ENCODE peak calls at places on chromosomes 16 and 17, in ten cellular contexts. A, Q, W, X, R, D, T, Y, K and U are unnamed samples.

GRCh38 chr17:44987194-44987882 is 19.2 kb upstream of the C1QL1 start:
- DNase-seq in A (no peak), Q (no peak), W (no peak), X (no peak), R (no peak), D (no peak), T (no peak), Y (no peak), K (no peak), U (no peak)

GRCh38 chr17:77570565-77570898 is 388.0 kb upstream of the TNRC6C start:
- DNase-seq in A (no peak), Q (no peak), W (no peak), X (no peak), R (no peak), D (no peak), T (no peak), Y (no peak), K (no peak), U (no peak)

GRCh38 chr17:68290268-68290954 is 516 bp downstream of the SLC16A6 start:
- DNase-seq in A (no peak), Q (no peak), W (peak; percentile 74), X (no peak), R (peak; percentile 68), D (peak; percentile 35), T (no peak), Y (no peak), K (no peak), U (no peak)

GRCh38 chr16:6967796-6968195 is 364.8 kb upstream of the RBFOX1 start:
- DNase-seq in A (no peak), Q (no peak), W (no peak), X (no peak), R (no peak), D (no peak), T (no peak), Y (no peak), K (no peak), U (no peak)

GRCh38 chr16:23101012-23101550 is 48.2 kb downstream of the USP31 start:
- DNase-seq in A (no peak), Q (no peak), W (no peak), X (no peak), R (no peak), D (no peak), T (no peak), Y (no peak), K (no peak), U (no peak)

GRCh38 chr16:83715217-83715920 is 92.4 kb upstream of the HSBP1 start:
- DNase-seq in A (no peak), Q (no peak), W (no peak), X (no peak), R (no peak), D (peak; percentile 89), T (no peak), Y (peak; percentile 61), K (no peak), U (no peak)

GRCh38 chr16:16019488-16019887 is 70.1 kb downstream of the ABCC1 start:
- DNase-seq in A (no peak), Q (no peak), W (no peak), X (peak; percentile 54), R (no peak), D (no peak), T (no peak), Y (no peak), K (no peak), U (no peak)

GRCh38 chr17:45123930-45124796 is 8.2 kb downstream of the PLCD3 start:
- DNase-seq in A (peak; percentile 71), Q (no peak), W (peak; percentile 88), X (peak; percentile 91), R (no peak), D (no peak), T (peak; percentile 89), Y (no peak), K (peak; percentile 81), U (no peak)

GRCh38 chr17:8740486-8740885 is 4.2 kb downstream of the CCDC42 start:
- DNase-seq in A (no peak), Q (no peak), W (peak; percentile 60), X (no peak), R (no peak), D (no peak), T (no peak), Y (no peak), K (no peak), U (no peak)

GRCh38 chr16:74699666-74700065 is 996 bp downstream of the MLKL start:
- DNase-seq in A (no peak), Q (no peak), W (no peak), X (no peak), R (no peak), D (no peak), T (no peak), Y (no peak), K (no peak), U (no peak)

GRCh38 chr17:3846739-3847670 is 959 bp upstream of the NCBP3 start:
- DNase-seq in A (no peak), Q (no peak), W (peak; percentile 43), X (no peak), R (no peak), D (no peak), T (no peak), Y (no peak), K (no peak), U (no peak)

DNA sequence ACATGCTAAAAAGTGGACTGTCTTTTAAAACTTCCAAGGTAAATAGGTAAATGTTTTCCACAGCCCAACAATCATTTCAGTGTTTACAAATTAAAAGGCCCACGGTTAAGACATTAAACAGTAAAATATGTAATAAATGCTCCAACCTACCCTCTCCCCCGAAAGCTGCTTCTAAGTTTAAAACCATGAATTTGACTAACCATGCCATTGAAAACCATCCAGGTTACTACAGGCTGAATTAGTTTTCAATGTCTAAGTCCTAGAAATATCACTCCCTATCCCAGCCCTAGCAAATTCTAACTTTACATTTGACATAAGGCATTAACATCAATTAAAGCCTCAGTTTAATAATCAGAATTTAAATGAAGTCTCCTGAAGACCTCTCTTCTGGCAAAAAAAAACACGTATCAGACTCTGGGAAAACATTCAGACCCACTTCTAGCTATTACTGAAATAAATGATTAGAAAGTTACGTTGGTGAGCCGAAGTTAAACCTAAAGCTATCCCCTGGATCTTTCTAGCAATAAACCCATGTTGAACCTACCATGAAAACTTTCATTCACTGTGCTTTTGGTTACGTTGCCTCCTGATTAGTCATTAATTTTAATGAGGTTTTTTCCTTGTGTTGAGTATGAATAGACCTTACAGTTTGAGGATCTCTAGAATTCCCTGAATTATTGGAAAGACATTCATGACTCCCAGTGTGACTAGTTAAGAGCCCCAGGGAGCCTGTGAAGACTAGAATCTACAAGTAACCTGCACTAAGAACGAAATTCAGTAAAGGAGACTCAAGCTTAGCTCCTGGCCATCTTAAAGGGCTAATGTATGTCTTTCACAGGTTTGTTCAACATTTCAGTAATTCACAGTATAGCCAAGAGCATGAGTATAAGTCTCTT is 1.7 kb upstream of the POLG2 start:
- DNase-seq in A (no peak), Q (no peak), W (no peak), X (no peak), R (no peak), D (no peak), T (no peak), Y (no peak), K (no peak), U (no peak)
- TF ChIP-seq POLR2A in A (no peak), Q (no peak), W (no peak), X (no peak), R (no peak), D (no peak), T (peak; percentile 76), Y (no peak), K (no peak), U (no peak)

DNA sequence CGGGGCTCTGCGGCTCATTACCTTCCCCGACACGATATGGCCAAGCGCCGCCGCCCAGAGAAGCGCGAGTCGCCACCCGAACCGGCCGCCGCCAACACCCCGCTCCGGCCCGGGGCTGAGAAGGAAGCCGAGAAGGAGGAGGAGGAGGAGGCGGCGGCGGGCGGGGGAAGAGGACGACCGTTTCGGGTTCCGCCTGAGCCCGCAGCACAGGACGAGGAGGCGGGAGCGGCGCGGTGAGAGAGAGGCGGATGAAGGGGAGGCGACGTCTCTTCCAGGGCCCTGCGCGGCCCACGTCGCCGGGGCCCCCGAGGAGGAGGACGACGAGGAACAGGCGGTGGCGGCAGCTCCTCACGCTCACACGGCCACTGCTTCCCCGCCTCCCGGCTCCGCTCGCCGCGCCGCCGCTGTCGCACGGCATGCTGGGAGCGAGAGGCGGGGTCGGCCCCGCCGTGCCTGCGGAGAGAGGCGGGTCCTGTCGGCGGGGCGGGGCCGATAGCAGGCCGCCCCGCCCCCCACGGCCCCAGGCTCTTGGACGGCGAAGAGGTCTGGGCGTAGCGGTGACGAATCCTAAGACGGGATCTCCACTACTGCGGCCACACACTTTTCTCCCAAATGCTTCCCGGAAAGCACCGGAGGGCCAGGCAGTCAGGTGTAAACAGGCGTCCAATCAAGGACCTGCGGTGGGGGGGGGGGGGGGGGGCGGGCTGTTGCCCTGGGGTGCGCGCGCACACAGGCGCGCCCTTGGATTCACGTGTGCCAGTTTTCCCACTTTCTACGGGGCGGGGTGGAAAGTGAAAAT is 97.3 kb upstream of the METTL9 start:
- DNase-seq in A (peak; percentile 83), Q (peak; percentile 98), W (peak; percentile 96), X (peak; percentile 97), R (peak; percentile 98), D (peak; percentile 92), T (peak; percentile 95), Y (peak; percentile 95), K (peak; percentile 93), U (peak; percentile 65)
- TF ChIP-seq POLR2A in A (no peak), Q (peak; percentile 88), W (peak; percentile 97), X (peak; percentile 77), R (no peak), D (peak; percentile 92), T (peak; percentile 74), Y (peak; percentile 62), K (peak; percentile 76), U (peak; percentile 98)

DNA sequence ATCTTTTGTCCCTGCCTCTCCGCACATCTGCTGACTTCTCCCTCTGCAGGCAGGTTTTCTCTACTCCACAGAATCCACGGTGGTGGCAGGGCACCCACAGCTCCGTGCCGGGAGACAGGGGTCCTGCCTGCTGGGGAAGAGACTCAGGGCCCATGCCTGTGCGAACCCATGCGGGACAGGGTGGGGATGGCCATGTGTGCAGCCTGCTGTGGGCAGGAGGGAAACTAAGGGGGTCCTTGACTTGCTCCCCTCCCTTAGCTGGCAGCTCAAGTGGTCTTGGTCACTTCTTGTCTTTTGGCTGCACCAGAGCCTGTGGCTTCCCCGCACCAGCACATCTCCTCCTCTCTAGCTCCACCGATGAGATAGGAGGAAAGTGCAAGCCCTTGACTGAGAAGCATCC is 69.8 kb downstream of the SLC5A11 start:
- DNase-seq in A (no peak), Q (no peak), W (no peak), X (no peak), R (no peak), D (no peak), T (no peak), Y (no peak), K (no peak), U (no peak)
- TF ChIP-seq POLR2A in A (no peak), Q (no peak), W (no peak), X (no peak), R (no peak), D (no peak), T (no peak), Y (no peak), K (no peak), U (no peak)

DNA sequence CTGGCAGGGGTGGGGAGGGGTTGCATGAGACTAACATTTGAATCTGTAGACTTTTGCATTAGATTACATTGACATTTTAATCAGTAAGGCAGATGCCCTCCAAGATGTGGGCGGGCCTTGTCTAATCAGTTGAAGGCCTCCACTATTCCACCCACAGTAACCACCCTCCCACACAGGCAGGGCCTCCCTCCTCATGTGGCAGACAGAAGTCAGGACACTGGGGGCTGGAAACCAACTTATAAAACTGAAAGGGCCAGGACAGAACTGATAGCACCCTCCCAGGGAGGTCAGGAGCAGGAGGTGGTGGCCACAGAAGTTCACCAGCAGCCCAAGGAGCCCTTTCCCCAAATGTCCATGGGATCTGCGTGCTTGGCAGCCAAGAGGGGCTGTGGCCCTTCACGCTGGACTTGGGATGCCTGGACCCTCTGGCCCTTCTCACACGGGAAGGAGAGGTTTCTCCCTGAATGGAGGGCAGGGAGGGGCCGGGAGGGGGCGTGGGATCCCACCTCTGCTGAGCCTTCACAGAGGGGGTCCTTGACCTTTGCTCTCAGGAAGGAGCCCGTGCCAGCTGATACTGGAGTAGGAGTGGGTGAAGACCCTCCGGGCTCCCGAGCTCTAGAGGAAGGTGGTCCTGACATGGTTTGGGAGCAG is 4.6 kb downstream of the PYCR1 start:
- DNase-seq in A (no peak), Q (no peak), W (no peak), X (no peak), R (no peak), D (no peak), T (peak; percentile 57), Y (no peak), K (no peak), U (no peak)
- TF ChIP-seq POLR2A in A (no peak), Q (no peak), W (no peak), X (no peak), R (no peak), D (no peak), T (peak; percentile 13), Y (no peak), K (no peak), U (no peak)